ENCODE peak calls at places on chromosomes 7 and 10, in eight cellular contexts. Y is ovary, I is Calu3, A is brain microvascular endothelial cell, K is esophagus squamous epithelium, E is glutamatergic neuron, C is OCI-LY7, O is fibroblast of the aortic adventitia. R is an unnamed sample.

GRCh38 chr10:29873941-29874340 is 185.4 kb downstream of the JCAD start:
- DNase-seq in A (peak), Y (no peak), I (no peak), O (peak), E (no peak), C (no peak), K (no peak), R (no peak)

GRCh38 chr10:22615819-22616499 is 98.4 kb downstream of the PIP4K2A start:
- DNase-seq in K (no peak), C (peak), E (no peak), Y (no peak), O (peak), A (no peak), I (peak), R (no peak)

GRCh38 chr7:754531-755420 is 27.7 kb upstream of the PRKAR1B start:
- DNase-seq in Y (peak), O (no peak), A (no peak), E (no peak), K (no peak), I (no peak), C (no peak), R (no peak)

GRCh38 chr7:12951397-12951801 is 264.0 kb downstream of the ARL4A start:
- DNase-seq in E (no peak), C (no peak), K (no peak), I (peak), O (peak), A (peak), Y (no peak), R (no peak)

GRCh38 chr7:87564290-87564963 is 36.3 kb downstream of the ABCB1 start:
- DNase-seq in I (peak), Y (no peak), K (no peak), E (no peak), A (no peak), O (no peak), C (peak), R (no peak)

GRCh38 chr10:94225589-94225988 is 137.2 kb downstream of the NOC3L start:
- DNase-seq in E (no peak), A (no peak), C (no peak), Y (no peak), K (no peak), I (no peak), O (peak), R (no peak)

GRCh38 chr10:62054825-62055224 is 153.3 kb downstream of the ARID5B start:
- DNase-seq in I (no peak), Y (no peak), E (no peak), K (no peak), C (no peak), A (no peak), O (no peak), R (no peak)

GRCh38 chr7:33722383-33723096 is 182.8 kb upstream of the BMPER start:
- DNase-seq in A (peak), O (peak), C (no peak), K (no peak), Y (no peak), I (peak), E (peak), R (peak)

GRCh38 chr10:117165557-117166419 is 27.7 kb upstream of the VAX1 start:
- DNase-seq in Y (no peak), A (peak), E (peak), C (no peak), K (no peak), O (peak), I (peak), R (peak)

GRCh38 chr10:116524736-116525135 is 21.0 kb upstream of the PNLIP start:
- DNase-seq in A (no peak), E (no peak), O (no peak), C (no peak), Y (no peak), I (no peak), K (no peak), R (no peak)

GRCh38 chr7:27182861-27183681 is 2.0 kb downstream of the HOXA11 start:
- DNase-seq in Y (no peak), E (peak), C (no peak), I (no peak), O (no peak), K (no peak), A (no peak), R (no peak)

GRCh38 chr10:10500941-10501340 is 516.7 kb upstream of the CELF2 start:
- DNase-seq in O (peak), I (no peak), E (no peak), C (no peak), Y (no peak), A (peak), K (no peak), R (no peak)

GRCh38 chr7:27723086-27723485 is 16.9 kb upstream of the TAX1BP1 start:
- DNase-seq in K (no peak), C (peak), A (no peak), E (no peak), Y (no peak), I (peak), O (no peak), R (no peak)

GRCh38 chr10:98267894-98268693 is at the start of gene LOXL4:
- DNase-seq in K (no peak), E (peak), Y (peak), I (peak), C (peak), O (peak), A (no peak), R (no peak)

GRCh38 chr7:140022582-140023211 is 40.1 kb downstream of the PARP12 start:
- DNase-seq in C (no peak), Y (no peak), I (no peak), E (no peak), O (no peak), K (no peak), A (no peak), R (no peak)

GRCh38 chr10:74310652-74311257 is 159.7 kb downstream of the ADK start:
- DNase-seq in Y (no peak), O (no peak), E (no peak), C (no peak), I (no peak), K (no peak), A (no peak), R (no peak)

GRCh38 chr10:110013615-110014293 is 6.0 kb downstream of the ADD3 start:
- DNase-seq in I (peak), A (no peak), Y (no peak), O (peak), C (no peak), E (no peak), K (no peak), R (no peak)

GRCh38 chr10:77925795-77926565 is 575 bp downstream of the DLG5 start:
- DNase-seq in Y (peak), O (no peak), C (no peak), K (no peak), E (peak), I (peak), A (no peak), R (peak)

GRCh38 chr10:118956253-118957140 is 73.0 kb upstream of the NANOS1 start:
- DNase-seq in Y (no peak), A (no peak), E (no peak), K (no peak), I (no peak), O (no peak), C (no peak), R (no peak)

GRCh38 chr7:20159226-20159747 is 57.9 kb downstream of the MACC1 start:
- DNase-seq in K (no peak), C (no peak), A (no peak), E (no peak), Y (no peak), O (no peak), I (no peak), R (no peak)

GRCh38 chr10:86400705-86401587 is 34.4 kb upstream of the GRID1 start:
- DNase-seq in E (peak), O (peak), A (no peak), I (peak), K (no peak), C (peak), Y (peak), R (no peak)

GRCh38 chr7:41005381-41005901 is 697.4 kb downstream of the INHBA start:
- DNase-seq in C (no peak), A (peak), K (no peak), I (peak), Y (no peak), O (peak), E (no peak), R (no peak)

GRCh38 chr7:602341-603141 is 82.9 kb upstream of the PDGFA start:
- DNase-seq in A (no peak), Y (no peak), O (no peak), I (no peak), C (no peak), E (no peak), K (no peak), R (no peak)

GRCh38 chr10:70430489-70431445 is 10.7 kb downstream of the NODAL start:
- DNase-seq in E (no peak), C (no peak), I (no peak), A (peak), O (peak), Y (peak), K (no peak), R (no peak)

GRCh38 chr10:59561397-59562121 is 148.1 kb downstream of the SLC16A9 start:
- DNase-seq in Y (no peak), O (peak), C (no peak), E (no peak), A (peak), I (no peak), K (no peak), R (no peak)

GRCh38 chr7:47198159-47198558 is 383.8 kb downstream of the TNS3 start:
- DNase-seq in K (no peak), A (no peak), O (no peak), Y (no peak), I (no peak), C (no peak), E (no peak), R (no peak)

GRCh38 chr10:119251315-119251708 is 43.9 kb downstream of the GRK5 start:
- DNase-seq in E (no peak), K (no peak), I (no peak), O (peak), C (no peak), A (peak), Y (peak), R (no peak)

GRCh38 chr7:2824678-2825461 is 19.2 kb downstream of the GNA12 start:
- DNase-seq in K (no peak), E (no peak), O (no peak), A (no peak), I (no peak), C (peak), Y (no peak), R (no peak)

GRCh38 chr10:85544956-85545355 is 821.6 kb downstream of the GRID1 start:
- DNase-seq in O (no peak), E (no peak), A (no peak), I (no peak), K (no peak), C (no peak), Y (no peak), R (no peak)

GRCh38 chr7:140035400-140036223 is 27.1 kb downstream of the PARP12 start:
- DNase-seq in E (no peak), O (peak), C (no peak), K (no peak), I (no peak), A (peak), Y (no peak), R (no peak)

GRCh38 chr7:4774804-4775280 is 581 bp upstream of the AP5Z1 start:
- DNase-seq in C (no peak), O (peak), Y (no peak), E (no peak), A (peak), K (no peak), I (peak), R (no peak)

GRCh38 chr7:24573008-24573553 is at the start of gene PALS2:
- DNase-seq in Y (peak), K (peak), A (peak), C (peak), O (peak), E (peak), I (peak), R (peak)

DNA sequence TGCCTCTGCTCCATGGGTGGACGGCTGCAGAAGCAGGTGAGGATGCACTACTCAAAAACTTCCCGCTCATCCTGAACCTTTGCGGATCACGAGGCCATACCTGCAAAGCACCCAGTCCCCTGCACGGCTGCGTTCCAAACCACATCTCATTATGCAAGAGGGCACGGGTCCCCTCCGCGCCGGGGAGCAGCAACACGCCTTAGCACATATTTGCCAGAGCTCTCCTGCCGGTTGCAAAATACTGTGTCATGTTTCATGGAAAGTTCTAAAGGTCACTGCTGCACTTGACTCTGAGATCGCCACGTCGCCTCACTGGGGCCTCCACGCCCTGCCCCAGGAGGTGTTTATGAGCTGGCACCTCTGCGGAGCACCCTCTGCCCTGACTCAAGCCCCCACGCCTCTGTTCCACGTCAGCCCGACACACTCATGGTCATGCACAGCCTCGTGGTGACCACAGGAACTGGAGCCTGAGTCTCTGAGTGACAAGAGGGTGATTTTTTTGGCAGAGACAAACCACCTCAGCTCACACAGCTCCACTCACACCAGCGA is 131.8 kb downstream of the PRKAG2 start:
- DNase-seq in I (peak), O (peak), A (peak), E (no peak), C (no peak), K (no peak), Y (no peak), R (no peak)
- TF ChIP-seq CTCF in I (peak), O (peak), A (peak), E (no peak), C (no peak), K (no peak), Y (no peak), R (no peak)

DNA sequence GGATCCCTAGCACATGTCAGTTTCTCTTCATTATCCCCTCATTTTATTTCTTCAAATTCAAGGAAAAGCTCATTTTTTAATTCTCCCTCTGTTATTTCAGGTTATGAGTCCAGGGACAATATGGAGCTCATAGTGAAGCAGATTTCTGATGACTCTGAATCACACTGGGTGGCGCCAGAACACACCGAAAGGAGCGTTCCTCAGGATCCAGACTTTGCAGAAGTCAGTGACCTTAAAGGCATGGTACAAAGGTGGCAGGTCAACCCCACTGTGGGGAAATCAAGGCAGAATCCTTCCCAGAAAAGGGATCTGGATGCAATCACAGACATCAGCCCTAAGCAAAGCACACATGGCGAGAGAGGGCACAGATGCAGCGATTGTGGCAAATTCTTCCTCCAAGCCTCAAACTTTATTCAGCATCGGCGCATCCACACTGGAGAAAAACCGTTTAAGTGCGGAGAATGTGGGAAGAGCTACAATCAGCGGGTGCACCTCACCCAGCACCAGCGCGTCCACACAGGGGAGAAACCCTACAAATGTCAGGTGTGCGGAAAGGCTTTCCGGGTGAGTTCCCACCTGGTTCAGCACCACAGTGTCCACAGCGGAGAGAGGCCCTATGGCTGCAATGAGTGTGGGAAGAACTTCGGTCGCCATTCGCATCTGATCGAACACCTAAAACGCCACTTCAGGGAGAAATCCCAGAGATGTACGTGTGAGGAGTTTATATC is 21.4 kb downstream of the ZKSCAN5 start:
- DNase-seq in I (peak), E (no peak), A (peak), C (peak), O (no peak), K (no peak), Y (no peak), R (no peak)
- TF ChIP-seq CTCF in I (no peak), E (no peak), A (peak), C (peak), O (no peak), K (no peak), Y (no peak), R (no peak)

DNA sequence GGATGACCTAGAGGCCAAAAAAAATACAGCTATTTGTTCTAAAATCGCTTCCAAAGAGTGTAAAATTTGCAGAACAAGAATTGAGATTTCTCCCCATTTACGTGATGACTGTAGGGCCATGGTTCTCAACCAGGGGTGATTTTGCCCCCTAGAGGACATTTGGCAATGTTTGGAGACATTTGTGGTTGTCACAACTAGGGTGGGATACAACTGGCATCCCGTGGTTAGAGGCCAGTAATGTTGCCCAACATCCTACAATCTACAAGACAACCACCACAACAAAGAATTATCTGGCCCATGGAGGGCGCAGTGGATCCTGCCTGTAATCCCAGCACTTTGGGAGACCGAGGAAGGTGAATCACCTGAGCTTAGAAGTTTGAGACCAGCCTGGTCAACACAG is 22.8 kb upstream of the MALSU1 start:
- DNase-seq in O (no peak), E (no peak), A (no peak), C (peak), K (no peak), I (peak), Y (no peak), R (no peak)
- TF ChIP-seq CTCF in O (peak), E (peak), A (peak), C (peak), K (no peak), I (peak), Y (no peak), R (no peak)

DNA sequence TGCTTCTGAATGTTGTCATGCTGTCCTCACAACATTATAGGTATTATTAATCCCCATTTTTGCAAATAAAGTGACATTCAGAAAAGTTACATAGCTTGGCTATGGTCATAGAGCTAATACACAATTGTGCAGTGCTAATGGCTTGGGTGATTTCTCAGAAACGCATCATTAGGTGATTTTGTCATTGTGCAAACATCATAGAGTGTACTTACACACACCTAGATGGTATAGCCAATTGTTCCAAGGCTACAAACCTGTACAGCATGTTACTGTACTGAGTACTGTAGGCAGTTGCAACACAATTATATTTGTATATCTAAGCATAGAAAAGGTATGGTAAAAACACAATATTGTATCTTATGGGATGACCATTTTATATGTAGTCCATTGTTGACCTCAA is 91.0 kb downstream of the BTAF1 start:
- DNase-seq in C (no peak), A (no peak), O (no peak), E (no peak), Y (no peak), K (no peak), I (no peak), R (no peak)
- TF ChIP-seq CTCF in C (no peak), A (no peak), O (no peak), E (no peak), Y (no peak), K (no peak), I (no peak), R (no peak)

GRCh38 chr10:102230861-102231356 is 4.8 kb downstream of the ELOVL3 start:
- DNase-seq in C (no peak), O (no peak), K (no peak), A (no peak), I (peak), E (peak), Y (no peak), R (no peak)
- TF ChIP-seq CTCF in C (no peak), O (peak), K (no peak), A (peak), I (no peak), E (no peak), Y (no peak), R (no peak)

GRCh38 chr10:6647811-6648526 is 67.9 kb upstream of the PRKCQ start:
- DNase-seq in C (peak), I (peak), K (no peak), Y (no peak), E (no peak), O (no peak), A (peak), R (peak)
- TF ChIP-seq CTCF in C (peak), I (peak), K (peak), Y (no peak), E (peak), O (peak), A (peak), R (peak)

GRCh38 chr10:106566871-106567270 is 597.6 kb downstream of the SORCS1 start:
- DNase-seq in Y (no peak), O (no peak), E (no peak), C (no peak), A (no peak), I (no peak), K (no peak), R (no peak)

GRCh38 chr10:106563384-106563783 is 601.1 kb downstream of the SORCS1 start:
- DNase-seq in A (no peak), O (no peak), E (no peak), C (no peak), Y (no peak), I (no peak), K (no peak), R (no peak)

GRCh38 chr10:106571216-106571954 is 593.1 kb downstream of the SORCS1 start:
- DNase-seq in K (no peak), I (peak), O (peak), Y (no peak), E (no peak), A (peak), C (peak), R (no peak)

GRCh38 chr10:106565546-106565945 is 599.0 kb downstream of the SORCS1 start:
- DNase-seq in Y (no peak), A (no peak), C (no peak), K (no peak), O (no peak), E (no peak), I (no peak), R (no peak)

GRCh38 chr10:106567629-106568028 is 596.9 kb downstream of the SORCS1 start:
- DNase-seq in Y (no peak), K (no peak), C (no peak), O (no peak), A (no peak), E (no peak), I (no peak), R (no peak)
- TF ChIP-seq CTCF in Y (no peak), K (no peak), C (no peak), O (no peak), A (no peak), E (no peak), I (no peak), R (no peak)

GRCh38 chr10:131239926-131240325 is 71.6 kb downstream of the TCERG1L start:
- DNase-seq in Y (no peak), A (no peak), C (no peak), O (no peak), K (no peak), I (no peak), E (no peak), R (no peak)

GRCh38 chr10:131240691-131241090 is 70.8 kb downstream of the TCERG1L start:
- DNase-seq in O (no peak), E (no peak), I (no peak), A (no peak), Y (no peak), C (no peak), K (no peak), R (no peak)

GRCh38 chr10:131244836-131245235 is 66.7 kb downstream of the TCERG1L start:
- DNase-seq in K (no peak), Y (no peak), I (no peak), C (no peak), E (no peak), A (no peak), O (no peak), R (no peak)

GRCh38 chr10:131243076-131243475 is 68.4 kb downstream of the TCERG1L start:
- DNase-seq in Y (no peak), K (no peak), C (no peak), A (no peak), O (no peak), I (no peak), E (no peak), R (no peak)

GRCh38 chr10:131242007-131242406 is 69.5 kb downstream of the TCERG1L start:
- DNase-seq in I (no peak), C (no peak), O (no peak), K (no peak), Y (no peak), A (no peak), E (peak), R (peak)
- TF ChIP-seq CTCF in I (no peak), C (peak), O (no peak), K (peak), Y (no peak), A (peak), E (peak), R (peak)